ENCODE peak calls at places on chromosomes 12 and 14, in six cellular contexts. One of them, this sample, is unnamed.

GRCh38 chr12:113870035-113870434 is 96.1 kb downstream of the RBM19 start:
- DNase-seq in AG09309: no peak
- DNase-seq in GM10248: no peak
- DNase-seq in dorsolateral prefrontal cortex: peak; percentile 55
- DNase-seq in GM12864: no peak
- DNase-seq in fibroblast of lung: no peak
- DNase-seq in this sample: no peak

GRCh38 chr12:23464241-23464812 is 485.1 kb downstream of the SOX5 start:
- DNase-seq in dorsolateral prefrontal cortex: no peak
- DNase-seq in GM10248: no peak
- DNase-seq in GM12864: no peak
- DNase-seq in fibroblast of lung: no peak
- DNase-seq in AG09309: no peak
- DNase-seq in this sample: no peak

GRCh38 chr14:27845241-27845850 is 921.2 kb upstream of the FOXG1 start:
- DNase-seq in fibroblast of lung: no peak
- DNase-seq in dorsolateral prefrontal cortex: no peak
- DNase-seq in AG09309: no peak
- DNase-seq in GM12864: no peak
- DNase-seq in GM10248: no peak
- DNase-seq in this sample: no peak

GRCh38 chr12:124039276-124039675 is 66.3 kb downstream of the ZNF664 start:
- DNase-seq in GM12864: no peak
- DNase-seq in GM10248: no peak
- DNase-seq in AG09309: no peak
- DNase-seq in fibroblast of lung: peak; percentile 35
- DNase-seq in dorsolateral prefrontal cortex: no peak
- DNase-seq in this sample: no peak

GRCh38 chr14:90815817-90816662 is at the start of gene TTC7B:
- DNase-seq in dorsolateral prefrontal cortex: no peak
- DNase-seq in fibroblast of lung: peak; percentile 20
- DNase-seq in GM10248: peak; percentile 84
- DNase-seq in GM12864: no peak
- DNase-seq in AG09309: no peak
- DNase-seq in this sample: peak; percentile 42

GRCh38 chr14:74604896-74605295 is 7.1 kb downstream of the LTBP2 start:
- DNase-seq in GM12864: no peak
- DNase-seq in AG09309: no peak
- DNase-seq in GM10248: no peak
- DNase-seq in dorsolateral prefrontal cortex: no peak
- DNase-seq in fibroblast of lung: peak; percentile 48
- DNase-seq in this sample: no peak

GRCh38 chr12:117718559-117718958 is 250.2 kb downstream of the KSR2 start:
- DNase-seq in dorsolateral prefrontal cortex: no peak
- DNase-seq in GM12864: no peak
- DNase-seq in AG09309: no peak
- DNase-seq in fibroblast of lung: no peak
- DNase-seq in GM10248: no peak
- DNase-seq in this sample: no peak

GRCh38 chr12:100611031-100611430 is 37.5 kb downstream of the GAS2L3 start:
- DNase-seq in dorsolateral prefrontal cortex: no peak
- DNase-seq in GM10248: no peak
- DNase-seq in AG09309: no peak
- DNase-seq in GM12864: no peak
- DNase-seq in fibroblast of lung: no peak
- DNase-seq in this sample: no peak

GRCh38 chr14:99686557-99687283 is 2.6 kb downstream of the CYP46A1 start:
- DNase-seq in dorsolateral prefrontal cortex: no peak
- DNase-seq in GM10248: no peak
- DNase-seq in GM12864: no peak
- DNase-seq in fibroblast of lung: no peak
- DNase-seq in AG09309: no peak
- DNase-seq in this sample: no peak

GRCh38 chr14:97713023-97713422 is 915.8 kb downstream of the VRK1 start:
- DNase-seq in GM12864: no peak
- DNase-seq in AG09309: no peak
- DNase-seq in GM10248: no peak
- DNase-seq in fibroblast of lung: no peak
- DNase-seq in dorsolateral prefrontal cortex: no peak
- DNase-seq in this sample: no peak

GRCh38 chr14:100709252-100709955 is 17.3 kb upstream of the DLK1 start:
- DNase-seq in AG09309: no peak
- DNase-seq in dorsolateral prefrontal cortex: peak; percentile 63
- DNase-seq in GM10248: no peak
- DNase-seq in GM12864: no peak
- DNase-seq in fibroblast of lung: peak; percentile 46
- DNase-seq in this sample: peak; percentile 37
- TF ChIP-seq CTCF in AG09309: no peak
- TF ChIP-seq CTCF in dorsolateral prefrontal cortex: no peak
- TF ChIP-seq CTCF in GM10248: peak; percentile 27
- TF ChIP-seq CTCF in GM12864: peak; percentile 3
- TF ChIP-seq CTCF in fibroblast of lung: peak; percentile 34
- TF ChIP-seq CTCF in this sample: peak; percentile 52

DNA sequence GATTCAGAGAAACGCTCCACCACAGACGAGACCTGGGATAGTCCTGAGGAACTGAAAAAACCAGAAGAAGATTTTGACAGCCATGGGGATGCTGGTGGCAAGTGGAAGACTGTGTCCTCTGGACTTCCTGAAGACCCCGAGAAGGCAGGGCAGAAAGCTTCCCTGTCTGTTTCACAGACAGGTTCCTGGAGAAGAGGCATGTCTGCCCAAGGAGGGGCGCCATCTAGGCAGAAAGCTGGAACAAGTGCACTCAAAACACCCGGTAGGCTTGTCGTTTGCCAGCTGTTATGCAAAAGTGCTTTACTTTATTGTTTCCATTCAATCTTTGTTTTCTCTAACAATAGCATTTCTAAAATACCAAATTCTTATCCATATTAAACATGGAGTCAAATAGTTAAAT is 287.3 kb downstream of the NAV3 start:
- DNase-seq in AG09309: no peak
- DNase-seq in GM12864: no peak
- DNase-seq in fibroblast of lung: no peak
- DNase-seq in dorsolateral prefrontal cortex: no peak
- DNase-seq in GM10248: no peak
- DNase-seq in this sample: no peak
- TF ChIP-seq CTCF in AG09309: no peak
- TF ChIP-seq CTCF in GM12864: no peak
- TF ChIP-seq CTCF in fibroblast of lung: peak; percentile 9
- TF ChIP-seq CTCF in dorsolateral prefrontal cortex: peak; percentile 30
- TF ChIP-seq CTCF in GM10248: no peak
- TF ChIP-seq CTCF in this sample: no peak

GRCh38 chr14:86646688-86647687 is 1117.0 kb downstream of the FLRT2 start:
- DNase-seq in fibroblast of lung: peak; percentile 68
- DNase-seq in dorsolateral prefrontal cortex: no peak
- DNase-seq in GM10248: no peak
- DNase-seq in AG09309: no peak
- DNase-seq in GM12864: no peak
- DNase-seq in this sample: no peak
- TF ChIP-seq CTCF in fibroblast of lung: peak; percentile 23
- TF ChIP-seq CTCF in dorsolateral prefrontal cortex: no peak
- TF ChIP-seq CTCF in GM10248: peak; percentile 17
- TF ChIP-seq CTCF in AG09309: peak; percentile 19
- TF ChIP-seq CTCF in GM12864: peak; percentile 28
- TF ChIP-seq CTCF in this sample: peak; percentile 15

GRCh38 chr12:10505620-10506019 is at the start of gene EIF2S3B:
- DNase-seq in AG09309: no peak
- DNase-seq in GM12864: no peak
- DNase-seq in dorsolateral prefrontal cortex: no peak
- DNase-seq in fibroblast of lung: no peak
- DNase-seq in GM10248: no peak
- DNase-seq in this sample: no peak

GRCh38 chr12:10498042-10498441 is 7.6 kb upstream of the EIF2S3B start:
- DNase-seq in GM10248: no peak
- DNase-seq in AG09309: no peak
- DNase-seq in GM12864: no peak
- DNase-seq in fibroblast of lung: no peak
- DNase-seq in dorsolateral prefrontal cortex: no peak
- DNase-seq in this sample: no peak

GRCh38 chr12:10497602-10498001 is 8.1 kb upstream of the EIF2S3B start:
- DNase-seq in GM12864: no peak
- DNase-seq in AG09309: no peak
- DNase-seq in dorsolateral prefrontal cortex: no peak
- DNase-seq in GM10248: no peak
- DNase-seq in fibroblast of lung: peak; percentile 3
- DNase-seq in this sample: no peak

GRCh38 chr12:10503460-10503859 is 2.2 kb upstream of the EIF2S3B start:
- DNase-seq in GM10248: no peak
- DNase-seq in AG09309: no peak
- DNase-seq in dorsolateral prefrontal cortex: no peak
- DNase-seq in fibroblast of lung: no peak
- DNase-seq in GM12864: no peak
- DNase-seq in this sample: no peak

GRCh38 chr12:10501031-10501430 is 4.7 kb upstream of the EIF2S3B start:
- DNase-seq in GM10248: no peak
- DNase-seq in fibroblast of lung: peak; percentile 44
- DNase-seq in dorsolateral prefrontal cortex: no peak
- DNase-seq in AG09309: peak; percentile 0
- DNase-seq in GM12864: no peak
- DNase-seq in this sample: no peak
- TF ChIP-seq CTCF in GM10248: no peak
- TF ChIP-seq CTCF in fibroblast of lung: peak; percentile 43
- TF ChIP-seq CTCF in dorsolateral prefrontal cortex: no peak
- TF ChIP-seq CTCF in AG09309: peak; percentile 38
- TF ChIP-seq CTCF in GM12864: no peak
- TF ChIP-seq CTCF in this sample: no peak

GRCh38 chr12:95960241-95960640 is 17.1 kb downstream of the AMDHD1 start:
- DNase-seq in GM12864: no peak
- DNase-seq in GM10248: no peak
- DNase-seq in dorsolateral prefrontal cortex: no peak
- DNase-seq in AG09309: no peak
- DNase-seq in fibroblast of lung: no peak
- DNase-seq in this sample: no peak

GRCh38 chr12:95967301-95967700 is 24.2 kb downstream of the AMDHD1 start:
- DNase-seq in AG09309: no peak
- DNase-seq in fibroblast of lung: no peak
- DNase-seq in GM12864: no peak
- DNase-seq in GM10248: no peak
- DNase-seq in dorsolateral prefrontal cortex: no peak
- DNase-seq in this sample: no peak

GRCh38 chr12:95959107-95959506 is 16.0 kb downstream of the AMDHD1 start:
- DNase-seq in GM10248: no peak
- DNase-seq in fibroblast of lung: peak; percentile 11
- DNase-seq in GM12864: no peak
- DNase-seq in dorsolateral prefrontal cortex: no peak
- DNase-seq in AG09309: no peak
- DNase-seq in this sample: no peak

GRCh38 chr12:95966287-95966870 is 23.2 kb downstream of the AMDHD1 start:
- DNase-seq in GM10248: no peak
- DNase-seq in fibroblast of lung: no peak
- DNase-seq in GM12864: no peak
- DNase-seq in dorsolateral prefrontal cortex: no peak
- DNase-seq in AG09309: no peak
- DNase-seq in this sample: no peak

DNA sequence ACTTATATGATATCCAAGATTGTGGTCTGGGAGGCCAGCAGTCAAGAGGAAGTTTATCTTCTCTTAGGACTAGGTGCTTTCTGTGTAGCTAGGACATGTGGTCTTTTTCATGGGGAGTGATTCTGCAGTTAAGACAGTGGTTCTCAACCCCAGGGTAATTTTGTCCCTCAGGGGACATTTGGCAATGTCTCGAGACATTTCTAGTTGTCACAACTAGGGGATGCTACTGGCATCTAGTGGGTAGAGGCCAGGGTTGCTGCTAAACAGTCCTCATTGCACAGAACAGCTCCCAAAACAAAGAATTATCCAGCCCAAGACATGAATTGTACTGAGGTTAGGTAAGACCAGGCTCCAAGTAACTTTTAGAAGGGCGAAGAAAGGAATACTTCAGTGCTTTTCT is 20.0 kb downstream of the AMDHD1 start:
- DNase-seq in fibroblast of lung: no peak
- DNase-seq in AG09309: no peak
- DNase-seq in GM10248: no peak
- DNase-seq in dorsolateral prefrontal cortex: no peak
- DNase-seq in GM12864: no peak
- DNase-seq in this sample: no peak
- TF ChIP-seq CTCF in fibroblast of lung: no peak
- TF ChIP-seq CTCF in AG09309: peak; percentile 7
- TF ChIP-seq CTCF in GM10248: no peak
- TF ChIP-seq CTCF in dorsolateral prefrontal cortex: no peak
- TF ChIP-seq CTCF in GM12864: peak; percentile 40
- TF ChIP-seq CTCF in this sample: peak; percentile 30

This sample was measured in neural crest cell.